ENCODE peak calls at places on chromosome 2, in eight cellular contexts. S, U, H, B, C, L, W and X are unnamed samples.

GRCh38 chr2:209138079-209138478 is 285.8 kb upstream of the MAP2 start:
- DNase-seq in W (no peak), C (no peak), L (no peak), S (no peak), U (no peak), H (no peak), B (no peak), X (no peak)

GRCh38 chr2:212939777-212940531 is 211.5 kb downstream of the IKZF2 start:
- DNase-seq in B (no peak), U (no peak), C (no peak), L (no peak), W (no peak), H (no peak), S (no peak), X (no peak)

GRCh38 chr2:46351388-46352141 is 54.4 kb downstream of the EPAS1 start:
- DNase-seq in H (peak), S (no peak), B (no peak), C (no peak), W (no peak), L (peak), U (no peak), X (no peak)

GRCh38 chr2:42139141-42139540 is 30.0 kb upstream of the EML4 start:
- DNase-seq in B (peak), H (no peak), C (no peak), S (no peak), U (peak), W (no peak), L (no peak), X (no peak)

GRCh38 chr2:176174382-176174834 is 14.1 kb upstream of the HOXD1 start:
- DNase-seq in C (no peak), L (no peak), U (no peak), S (no peak), B (no peak), H (no peak), W (no peak), X (no peak)

GRCh38 chr2:10407432-10407831 is 40.7 kb downstream of the ODC1 start:
- DNase-seq in H (no peak), B (no peak), C (no peak), W (no peak), U (no peak), L (no peak), S (no peak), X (no peak)

GRCh38 chr2:188979730-188980123 is 5.6 kb downstream of the COL3A1 start:
- DNase-seq in H (no peak), W (no peak), B (no peak), U (peak), C (no peak), L (no peak), S (no peak), X (no peak)

GRCh38 chr2:238202326-238203103 is 980 bp downstream of the ILKAP start:
- DNase-seq in H (peak), S (peak), W (no peak), U (peak), C (no peak), B (peak), L (no peak), X (no peak)

GRCh38 chr2:19796036-19796703 is 105.6 kb downstream of the TTC32 start:
- DNase-seq in L (no peak), U (peak), B (no peak), H (no peak), C (no peak), S (no peak), W (no peak), X (no peak)

GRCh38 chr2:68292108-68292710 is 27.5 kb downstream of the CNRIP1 start:
- DNase-seq in H (peak), B (peak), U (peak), S (peak), W (no peak), L (no peak), C (no peak), X (peak)

GRCh38 chr2:241391892-241392665 is 36.0 kb downstream of the FARP2 start:
- DNase-seq in H (peak), L (no peak), W (no peak), B (no peak), C (no peak), S (peak), U (peak), X (no peak)

GRCh38 chr2:27954261-27954673 is 63.7 kb downstream of the BABAM2 start:
- DNase-seq in C (no peak), H (no peak), U (peak), S (no peak), W (no peak), L (no peak), B (peak), X (no peak)

GRCh38 chr2:241885701-241886643 is 16.4 kb downstream of the RTP5 start:
- DNase-seq in W (no peak), U (no peak), L (no peak), S (no peak), C (no peak), H (no peak), B (no peak), X (no peak)

GRCh38 chr2:109066501-109066900 is 62.5 kb upstream of the SH3RF3 start:
- DNase-seq in W (no peak), C (no peak), H (no peak), U (no peak), S (no peak), L (no peak), B (no peak), X (no peak)

GRCh38 chr2:240440251-240440650 is 4.8 kb downstream of the GPC1 start:
- DNase-seq in C (no peak), U (no peak), S (no peak), H (no peak), B (no peak), L (no peak), W (no peak), X (no peak)

GRCh38 chr2:200615247-200615646 is 29.4 kb downstream of the AOX1 start:
- DNase-seq in U (peak), C (no peak), S (peak), L (no peak), H (no peak), B (peak), W (peak), X (peak)

GRCh38 chr2:164771897-164772296 is 69.7 kb downstream of the COBLL1 start:
- DNase-seq in U (no peak), L (no peak), C (no peak), B (peak), H (no peak), S (no peak), W (no peak), X (no peak)

GRCh38 chr2:159600752-159601151 is 15.6 kb downstream of the BAZ2B start:
- DNase-seq in C (no peak), H (no peak), U (peak), S (peak), W (no peak), B (peak), L (no peak), X (peak)

GRCh38 chr2:99158599-99158998 is 3.8 kb downstream of the LIPT1 start:
- DNase-seq in W (no peak), U (no peak), S (no peak), L (no peak), B (no peak), C (no peak), H (no peak), X (no peak)

GRCh38 chr2:136116111-136116812 is 1.7 kb downstream of the CXCR4 start:
- DNase-seq in H (peak), U (no peak), S (no peak), W (no peak), L (peak), B (no peak), C (no peak), X (no peak)